ENCODE peak calls at places on chromosome X, in four cellular contexts. D is neuronal stem cell, E is GM12878, S is mesendoderm. U is an unnamed sample.

GRCh38 chrX:72712094-72712755 is 1.9 kb downstream of the PHKA1 start:
- DNase-seq in D (no peak), E (no peak), S (peak), U (no peak)

GRCh38 chrX:133559909-133560308 is 144.6 kb upstream of the GPC4 start:
- DNase-seq in D (no peak), E (no peak), S (no peak), U (no peak)

GRCh38 chrX:86021652-86022289 is 25.6 kb downstream of the CHM start:
- DNase-seq in D (no peak), E (no peak), S (no peak), U (no peak)

GRCh38 chrX:44343412-44343942 is at the start of gene EFHC2:
- DNase-seq in D (no peak), E (no peak), S (peak), U (no peak)

GRCh38 chrX:121349263-121349662 is 301.9 kb downstream of the GLUD2 start:
- DNase-seq in D (no peak), E (no peak), S (no peak), U (no peak)

GRCh38 chrX:42818151-42818921 is 40.4 kb upstream of the PPP1R2C start:
- DNase-seq in D (no peak), E (no peak), S (peak), U (no peak)

GRCh38 chrX:46831620-46832327 is 5.1 kb upstream of the RP2 start:
- DNase-seq in D (no peak), E (no peak), S (no peak), U (peak)

GRCh38 chrX:104310084-104310483 is 55.4 kb upstream of the ESX1 start:
- DNase-seq in D (no peak), E (no peak), S (no peak), U (peak)

GRCh38 chrX:23784487-23785301 is 1.7 kb downstream of the SAT1 start:
- DNase-seq in D (no peak), E (no peak), S (no peak), U (peak)

GRCh38 chrX:40806511-40807220 is 71.3 kb upstream of the MED14 start:
- DNase-seq in D (no peak), E (no peak), S (no peak), U (peak)

GRCh38 chrX:97398030-97398551 is 514.4 kb downstream of the RPA4 start:
- DNase-seq in D (no peak), E (peak), S (no peak), U (no peak)

GRCh38 chrX:71908387-71908786 is 2.3 kb upstream of the NHSL2 start:
- DNase-seq in D (no peak), E (no peak), S (no peak), U (no peak)

GRCh38 chrX:123924181-123924580 is 37.3 kb upstream of the STAG2 start:
- DNase-seq in D (no peak), E (no peak), S (peak), U (no peak)

GRCh38 chrX:14030248-14030592 is 528 bp upstream of the GEMIN8 start:
- DNase-seq in D (no peak), E (no peak), S (no peak), U (peak)

GRCh38 chrX:14029425-14030247 is at the start of gene GEMIN8:
- DNase-seq in D (peak), E (peak), S (peak), U (peak)

GRCh38 chrX:14028473-14028872 is 1.2 kb downstream of the GEMIN8 start:
- DNase-seq in D (no peak), E (peak), S (no peak), U (no peak)

GRCh38 chrX:14029039-14029424 is 660 bp downstream of the GEMIN8 start:
- DNase-seq in D (peak), E (no peak), S (peak), U (peak)

GRCh38 chrX:14032383-14032782 is 2.7 kb upstream of the GEMIN8 start:
- DNase-seq in D (peak), E (no peak), S (peak), U (peak)
- H3K9ac ChIP-seq in D (no peak), E (no peak), S (no peak), U (no peak)

DNA sequence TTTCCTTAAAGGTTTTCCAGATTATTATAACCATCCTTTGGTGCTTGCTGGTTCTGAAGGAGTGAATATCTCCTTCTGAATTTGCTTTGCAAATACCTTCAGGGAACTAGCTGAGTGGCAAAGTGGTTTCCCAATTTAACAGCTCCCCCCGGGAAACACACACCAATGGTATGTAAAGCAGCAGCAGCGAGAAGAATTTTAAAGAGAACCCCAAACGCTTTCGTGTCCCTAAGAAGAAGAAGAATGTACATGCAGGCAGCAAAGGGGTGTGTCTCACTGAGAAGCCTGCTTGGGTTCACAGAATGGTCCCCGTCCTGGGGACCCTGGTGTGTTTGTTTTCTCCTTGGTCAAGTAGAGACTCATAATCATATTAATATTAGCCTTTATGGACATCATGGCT is 4.2 kb upstream of the AKAP17A start:
- DNase-seq in D (no peak), E (no peak), S (no peak), U (no peak)
- H3K9ac ChIP-seq in D (no peak), E (no peak), S (no peak), U (no peak)

GRCh38 chrX:21944136-21944615 is 3.7 kb downstream of the SMS start:
- DNase-seq in D (no peak), E (no peak), S (peak), U (no peak)

GRCh38 chrX:21949689-21950088 is 9.2 kb downstream of the SMS start:
- DNase-seq in D (no peak), E (no peak), S (no peak), U (no peak)

GRCh38 chrX:21948897-21949578 is 8.5 kb downstream of the SMS start:
- DNase-seq in D (no peak), E (no peak), S (no peak), U (no peak)

GRCh38 chrX:21946925-21947641 is 6.6 kb downstream of the SMS start:
- DNase-seq in D (no peak), E (no peak), S (peak), U (peak)

DNA sequence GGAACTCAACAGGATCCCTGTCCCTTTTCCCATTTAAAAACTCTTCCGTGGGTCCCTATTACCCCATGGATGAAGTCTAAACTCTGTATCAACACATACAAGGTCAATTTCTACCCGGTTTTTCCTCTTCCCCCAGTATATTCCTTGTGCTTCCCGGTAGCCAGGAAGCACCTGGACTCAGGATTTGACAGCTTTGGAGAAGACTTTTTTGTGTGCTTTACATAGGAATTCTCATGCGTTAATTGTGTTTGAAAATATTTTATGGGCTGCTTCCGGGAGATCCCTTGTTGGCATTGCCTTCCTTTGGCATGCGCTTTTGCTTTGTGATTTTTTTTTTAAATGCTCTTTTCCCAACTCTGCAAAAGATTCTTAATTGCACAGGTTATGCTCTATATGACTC is 7.2 kb downstream of the SMS start:
- DNase-seq in D (no peak), E (no peak), S (no peak), U (no peak)
- H3K9ac ChIP-seq in D (no peak), E (no peak), S (no peak), U (no peak)

GRCh38 chrX:10049246-10049645 is 82.1 kb downstream of the CLDN34 start:
- DNase-seq in D (no peak), E (no peak), S (no peak), U (no peak)

GRCh38 chrX:10048695-10049094 is 81.5 kb downstream of the CLDN34 start:
- DNase-seq in D (no peak), E (no peak), S (no peak), U (no peak)

GRCh38 chrX:10047133-10047532 is 80.0 kb downstream of the CLDN34 start:
- DNase-seq in D (no peak), E (no peak), S (no peak), U (no peak)

GRCh38 chrX:10047631-10048030 is 80.5 kb downstream of the CLDN34 start:
- DNase-seq in D (peak), E (no peak), S (no peak), U (no peak)

DNA sequence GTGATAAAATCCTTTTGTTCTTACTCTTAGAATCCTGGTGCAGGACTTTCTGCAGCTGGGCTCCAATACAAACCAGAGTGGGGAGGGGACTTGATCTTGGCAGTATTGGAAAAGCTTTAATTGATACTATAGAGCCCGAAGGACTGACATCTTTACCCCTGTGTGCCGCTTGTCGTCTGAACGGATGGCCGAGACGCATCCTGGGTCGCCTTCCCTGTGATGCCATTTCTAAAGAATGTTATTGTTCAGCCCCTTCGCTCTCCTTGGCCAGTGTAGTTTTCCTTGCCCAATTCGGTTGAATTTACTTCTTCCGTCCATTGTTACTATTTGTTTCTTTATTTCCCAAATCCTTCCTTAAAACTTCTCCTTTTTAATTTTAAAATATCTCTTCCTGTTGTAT is 80.9 kb downstream of the CLDN34 start:
- DNase-seq in D (peak), E (no peak), S (peak), U (no peak)
- H3K9ac ChIP-seq in D (no peak), E (no peak), S (no peak), U (no peak)

GRCh38 chrX:106168107-106168506 is at the start of gene PWWP3B:
- DNase-seq in D (peak), E (no peak), S (peak), U (peak)
- H3K9ac ChIP-seq in D (no peak), E (no peak), S (peak), U (no peak)

DNA sequence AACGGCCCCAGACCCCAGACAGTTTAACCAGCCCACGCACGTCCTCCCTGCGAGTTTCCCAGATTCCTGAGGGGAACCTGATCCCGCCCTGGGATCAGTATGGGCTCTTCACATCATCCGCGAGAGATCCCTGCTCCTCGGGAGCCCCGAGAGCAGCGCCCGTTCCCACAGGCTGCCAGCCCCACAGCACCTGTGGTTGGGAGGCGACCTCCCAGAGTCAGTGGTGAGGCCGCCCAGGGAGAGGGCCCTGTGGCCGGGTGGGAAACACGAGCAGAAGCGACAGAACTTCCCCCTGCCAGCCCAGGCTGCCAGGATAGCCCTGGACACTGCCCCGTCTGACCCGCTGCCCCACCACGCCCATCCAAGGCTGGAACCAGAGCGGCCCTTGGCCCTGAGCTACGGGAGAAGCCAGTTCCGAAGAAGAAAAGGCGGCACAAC is 32.8 kb downstream of the TSC22D3 start:
- DNase-seq in D (no peak), E (no peak), S (no peak), U (no peak)
- H3K9ac ChIP-seq in D (no peak), E (no peak), S (no peak), U (no peak)

DNA sequence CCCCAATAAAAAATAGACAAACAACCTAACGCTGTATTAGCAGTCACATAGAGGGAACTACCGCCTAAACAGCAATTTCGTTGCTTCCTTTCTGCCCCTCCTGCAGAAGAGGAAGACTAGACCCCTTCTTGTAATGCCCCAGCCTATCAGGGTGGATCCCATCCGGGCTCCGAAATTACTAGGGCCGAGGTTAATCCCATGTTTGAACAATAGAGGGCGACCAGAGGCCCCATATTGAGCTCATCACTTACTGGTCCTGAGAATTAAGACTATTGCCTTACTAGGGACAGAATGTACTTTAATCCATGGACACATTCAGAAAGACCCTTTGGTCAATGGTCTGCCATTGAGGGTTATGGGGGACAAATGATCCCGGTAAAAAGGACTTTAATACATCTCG is 11.8 kb upstream of the ZNF630 start:
- DNase-seq in D (peak), E (no peak), S (peak), U (peak)
- H3K9ac ChIP-seq in D (no peak), E (no peak), S (no peak), U (no peak)

GRCh38 chrX:119643696-119644095 is 37.5 kb upstream of the NKRF start:
- DNase-seq in D (no peak), E (no peak), S (no peak), U (no peak)

GRCh38 chrX:119648421-119648775 is 42.2 kb upstream of the NKRF start:
- DNase-seq in D (no peak), E (no peak), S (no peak), U (no peak)

GRCh38 chrX:119646515-119646914 is 40.3 kb upstream of the NKRF start:
- DNase-seq in D (no peak), E (no peak), S (no peak), U (no peak)

GRCh38 chrX:119647552-119648420 is 41.6 kb upstream of the NKRF start:
- DNase-seq in D (no peak), E (peak), S (no peak), U (no peak)

DNA sequence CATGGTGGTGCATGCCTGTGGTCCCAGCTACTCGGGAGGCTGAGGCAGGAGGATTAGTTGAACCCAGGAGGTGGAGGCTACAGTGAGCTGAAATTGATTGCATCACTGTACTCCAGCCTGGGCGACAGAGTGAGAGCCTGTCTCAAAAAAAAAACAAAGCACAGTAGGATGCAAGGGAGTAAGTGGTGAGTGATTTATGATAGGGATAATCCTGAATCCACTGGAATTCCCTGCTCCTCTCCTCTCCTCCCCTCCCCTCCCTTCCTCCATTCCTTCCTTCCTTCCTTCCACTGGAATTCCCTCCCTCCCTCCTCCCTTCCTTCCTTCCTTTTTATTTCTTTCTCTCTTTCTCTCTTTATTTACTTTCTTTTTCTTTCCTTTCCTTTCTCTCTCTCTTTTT is 40.9 kb upstream of the NKRF start:
- DNase-seq in D (no peak), E (no peak), S (no peak), U (no peak)
- H3K9ac ChIP-seq in D (no peak), E (peak), S (no peak), U (no peak)

GRCh38 chrX:10011991-10012390 is 44.8 kb downstream of the CLDN34 start:
- DNase-seq in D (no peak), E (no peak), S (no peak), U (no peak)
- H3K9ac ChIP-seq in D (no peak), E (no peak), S (no peak), U (no peak)